ENCODE peak calls at places on chromosome 17, in five cellular contexts. V, R, M, Y and I are unnamed samples.

GRCh38 chr17:44854201-44854600 is 6.5 kb downstream of the HIGD1B start:
- DNase-seq in V (no peak), R (no peak), M (no peak), Y (no peak), I (no peak)

GRCh38 chr17:1997587-1998425 is 27.3 kb downstream of the RTN4RL1 start:
- DNase-seq in V (no peak), R (peak), M (no peak), Y (no peak), I (peak)

GRCh38 chr17:76627510-76627909 is 16.0 kb downstream of the ST6GALNAC1 start:
- DNase-seq in V (no peak), R (no peak), M (no peak), Y (no peak), I (no peak)

GRCh38 chr17:12395733-12396354 is 269.8 kb upstream of the MYOCD start:
- DNase-seq in V (no peak), R (peak), M (no peak), Y (no peak), I (peak)

GRCh38 chr17:21394265-21394664 is 18.1 kb downstream of the KCNJ12 start:
- DNase-seq in V (no peak), R (no peak), M (no peak), Y (no peak), I (no peak)

GRCh38 chr17:32720671-32721070 is 156.3 kb downstream of the MYO1D start:
- DNase-seq in V (no peak), R (no peak), M (no peak), Y (no peak), I (no peak)

GRCh38 chr17:34456121-34456520 is 93.1 kb upstream of the CCL1 start:
- DNase-seq in V (no peak), R (no peak), M (no peak), Y (no peak), I (no peak)

GRCh38 chr17:53093386-53093785 is 729.3 kb upstream of the KIF2B start:
- DNase-seq in V (no peak), R (no peak), M (no peak), Y (no peak), I (no peak)

GRCh38 chr17:63675607-63676539 is 24.1 kb downstream of the LIMD2 start:
- DNase-seq in V (no peak), R (no peak), M (no peak), Y (peak), I (no peak)

GRCh38 chr17:70636517-70637133 is 467.3 kb downstream of the KCNJ2 start:
- DNase-seq in V (no peak), R (no peak), M (no peak), Y (peak), I (no peak)

GRCh38 chr17:29568331-29569244 is at the start of gene TP53I13:
- DNase-seq in V (peak), R (peak), M (no peak), Y (no peak), I (no peak)

GRCh38 chr17:299546-299945 is 53.1 kb downstream of the RPH3AL start:
- DNase-seq in V (no peak), R (no peak), M (no peak), Y (no peak), I (no peak)

GRCh38 chr17:2054740-2055493 is at the start of gene HIC1:
- DNase-seq in V (peak), R (peak), M (no peak), Y (no peak), I (no peak)

GRCh38 chr17:79925242-79925957 is 86.2 kb upstream of the CBX4 start:
- DNase-seq in V (no peak), R (no peak), M (no peak), Y (no peak), I (no peak)

GRCh38 chr17:76585649-76586593 is at the start of gene ST6GALNAC2:
- DNase-seq in V (no peak), R (peak), M (peak), Y (no peak), I (peak)

GRCh38 chr17:18158022-18158600 is 25.5 kb upstream of the ALKBH5 start:
- DNase-seq in V (peak), R (peak), M (peak), Y (no peak), I (peak)

GRCh38 chr17:57629470-57629869 is 115.6 kb downstream of the CCDC182 start:
- DNase-seq in V (no peak), R (no peak), M (no peak), Y (no peak), I (no peak)

GRCh38 chr17:6512552-6512951 is 43.8 kb downstream of the PITPNM3 start:
- DNase-seq in V (no peak), R (no peak), M (no peak), Y (no peak), I (no peak)

GRCh38 chr17:37088913-37089312 is 140.2 kb downstream of the AATF start:
- DNase-seq in V (no peak), R (no peak), M (no peak), Y (no peak), I (no peak)

GRCh38 chr17:77279448-77280303 is 138.9 kb downstream of the SEC14L1 start:
- DNase-seq in V (no peak), R (peak), M (no peak), Y (no peak), I (no peak)

GRCh38 chr17:79979841-79980215 is 55.8 kb downstream of the TBC1D16 start:
- DNase-seq in V (no peak), R (peak), M (no peak), Y (no peak), I (no peak)

GRCh38 chr17:57595942-57596695 is 149.0 kb downstream of the CCDC182 start:
- DNase-seq in V (no peak), R (no peak), M (no peak), Y (no peak), I (no peak)

GRCh38 chr17:7177954-7178477 is 1.2 kb downstream of the ASGR1 start:
- DNase-seq in V (no peak), R (peak), M (no peak), Y (no peak), I (peak)

GRCh38 chr17:78678711-78679110 is 101.5 kb upstream of the DNAH17 start:
- DNase-seq in V (no peak), R (no peak), M (no peak), Y (no peak), I (no peak)